ENCODE peak calls at places on chromosomes 7 and 10, in five cellular contexts. X is frontal cortex; H is upper lobe of right lung; M is activated T-helper 1 cell treated with anti-CD3 and anti-CD28 coated beads, Interleukin-12 subunit alpha, Interleukin-12 subunit beta, Interleukin-2, Interleukin-4 antibody, amounts not matched to agents 30 ng/mL and 10 ng/mL and 1 ng/mL, durations not matched to agents 14 hours and 24 hours and 36 hours; W is fibroblast of gingiva. Y is an unnamed sample.

GRCh38 chr10:21528452-21529235 is 3.2 kb upstream of the SKIDA1 start:
- DNase-seq in H (no peak), W (no peak), M (no peak), X (no peak), Y (no peak)

GRCh38 chr10:99279626-99280111 is 44.0 kb upstream of the HPSE2 start:
- DNase-seq in W (peak), H (no peak), M (no peak), X (no peak), Y (no peak)

GRCh38 chr10:67225226-67225625 is 299.4 kb downstream of the LRRTM3 start:
- DNase-seq in W (no peak), X (no peak), M (no peak), H (no peak), Y (no peak)

GRCh38 chr10:84820121-84820520 is 491.7 kb downstream of the CCSER2 start:
- DNase-seq in X (peak), H (no peak), W (no peak), M (no peak), Y (peak)

GRCh38 chr7:48154792-48155413 is 16.4 kb upstream of the ABCA13 start:
- DNase-seq in W (peak), M (peak), X (no peak), H (no peak), Y (peak)

GRCh38 chr10:78899996-78900714 is 168.6 kb upstream of the ZMIZ1 start:
- DNase-seq in M (no peak), W (peak), X (no peak), H (peak), Y (no peak)

GRCh38 chr10:106636781-106637491 is 527.6 kb downstream of the SORCS1 start:
- DNase-seq in X (no peak), W (no peak), M (no peak), H (no peak), Y (no peak)

GRCh38 chr10:60098676-60099601 is 192.6 kb upstream of the CCDC6 start:
- DNase-seq in W (no peak), M (no peak), X (no peak), H (no peak), Y (peak)

GRCh38 chr7:204326-204725 is 12.0 kb downstream of the FAM20C start:
- DNase-seq in W (no peak), H (no peak), M (no peak), X (no peak), Y (no peak)

GRCh38 chr10:14056545-14057332 is 274.0 kb downstream of the FRMD4A start:
- DNase-seq in M (no peak), H (no peak), X (no peak), W (peak), Y (no peak)

GRCh38 chr10:52453501-52453900 is 139.4 kb downstream of the DKK1 start:
- DNase-seq in M (no peak), W (peak), H (no peak), X (no peak), Y (no peak)

GRCh38 chr7:155918720-155919399 is 106.6 kb upstream of the SHH start:
- DNase-seq in W (no peak), X (no peak), H (no peak), M (no peak), Y (peak)

GRCh38 chr10:59240581-59241183 is 64.2 kb downstream of the PHYHIPL start:
- DNase-seq in W (peak), X (peak), M (no peak), H (no peak), Y (peak)

GRCh38 chr7:90560730-90561129 is 35.4 kb upstream of the CDK14 start:
- DNase-seq in M (no peak), H (no peak), X (no peak), W (peak), Y (no peak)

GRCh38 chr7:1197997-1198632 is 34.6 kb upstream of the UNCX start:
- DNase-seq in M (no peak), H (no peak), W (peak), X (no peak), Y (no peak)

GRCh38 chr7:80154656-80155325 is 20.2 kb downstream of the GNAI1 start:
- DNase-seq in X (no peak), H (no peak), M (no peak), W (peak), Y (no peak)

GRCh38 chr7:5528815-5529442 is 105.3 kb upstream of the TNRC18 start:
- DNase-seq in M (no peak), H (no peak), X (no peak), W (no peak), Y (no peak)

GRCh38 chr10:34045571-34046190 is 711.2 kb upstream of the NRP1 start:
- DNase-seq in M (no peak), H (no peak), X (no peak), W (peak), Y (no peak)

GRCh38 chr10:112286837-112287818 is 3.9 kb downstream of the TECTB start:
- DNase-seq in W (no peak), X (no peak), H (no peak), M (no peak), Y (no peak)

GRCh38 chr10:109529258-109529657 is 394.1 kb downstream of the XPNPEP1 start:
- DNase-seq in M (no peak), W (no peak), H (no peak), X (no peak), Y (no peak)

GRCh38 chr7:36945612-36946400 is 221.5 kb upstream of the AOAH start:
- DNase-seq in M (no peak), X (no peak), W (no peak), H (no peak), Y (no peak)

GRCh38 chr10:21078410-21079329 is 181.6 kb upstream of the NEBL start:
- DNase-seq in M (no peak), X (peak), W (peak), H (no peak), Y (peak)

GRCh38 chr7:144787127-144787526 is 48.7 kb downstream of the TPK1 start:
- DNase-seq in W (no peak), X (no peak), M (no peak), H (no peak), Y (no peak)

GRCh38 chr10:100427374-100427773 is 35.4 kb upstream of the WNT8B start:
- DNase-seq in M (no peak), H (no peak), X (no peak), W (no peak), Y (no peak)

GRCh38 chr7:18574676-18575075 is 79.1 kb downstream of the HDAC9 start:
- DNase-seq in X (no peak), M (no peak), H (no peak), W (no peak), Y (no peak)

GRCh38 chr10:47058303-47058702 is 147.1 kb downstream of the PTPN20 start:
- DNase-seq in M (no peak), H (no peak), X (no peak), W (no peak), Y (no peak)

GRCh38 chr7:107879400-107880035 is 11.5 kb upstream of the DLD start:
- DNase-seq in X (peak), W (peak), H (no peak), M (no peak), Y (peak)